ENCODE peak calls at places on chromosomes 2 and 18, in four cellular contexts. One of them, this sample, is unnamed.
A peak's percentile ranks its signal among the peaks of the same experiment; 100 is the strongest.

GRCh38 chr2:239939736-239940483 is 85.2 kb downstream of the NDUFA10 start:
- DNase-seq in lower lobe of right lung: peak; percentile 38
- DNase-seq in colonic mucosa: no peak
- DNase-seq in aorta: peak; percentile 38
- DNase-seq in this sample: peak; percentile 23

GRCh38 chr2:130355578-130356431 is at the start of gene PTPN18:
- DNase-seq in aorta: peak; percentile 97
- DNase-seq in colonic mucosa: peak; percentile 92
- DNase-seq in lower lobe of right lung: peak; percentile 97
- DNase-seq in this sample: no peak

GRCh38 chr18:58682429-58683069 is 11.3 kb downstream of the MALT1 start:
- DNase-seq in colonic mucosa: peak; percentile 66
- DNase-seq in lower lobe of right lung: no peak
- DNase-seq in aorta: no peak
- DNase-seq in this sample: no peak

GRCh38 chr2:113272463-113272862 is 6.3 kb downstream of the PAX8 start:
- DNase-seq in aorta: no peak
- DNase-seq in colonic mucosa: no peak
- DNase-seq in lower lobe of right lung: no peak
- DNase-seq in this sample: no peak

GRCh38 chr2:105782123-105782522 is 37.4 kb downstream of the NCK2 start:
- DNase-seq in colonic mucosa: no peak
- DNase-seq in lower lobe of right lung: no peak
- DNase-seq in aorta: peak; percentile 57
- DNase-seq in this sample: no peak

GRCh38 chr2:217868911-217869334 is 133.9 kb downstream of the TNS1 start:
- DNase-seq in lower lobe of right lung: no peak
- DNase-seq in colonic mucosa: no peak
- DNase-seq in aorta: peak; percentile 56
- DNase-seq in this sample: no peak

GRCh38 chr18:79626905-79627749 is 52.5 kb upstream of the CTDP1 start:
- DNase-seq in colonic mucosa: no peak
- DNase-seq in aorta: no peak
- DNase-seq in lower lobe of right lung: no peak
- DNase-seq in this sample: no peak

GRCh38 chr2:73175663-73176204 is 26.6 kb upstream of the NOTO start:
- DNase-seq in colonic mucosa: peak; percentile 80
- DNase-seq in lower lobe of right lung: peak; percentile 89
- DNase-seq in aorta: peak; percentile 94
- DNase-seq in this sample: peak; percentile 66

GRCh38 chr18:41075212-41075611 is 879.8 kb upstream of the PIK3C3 start:
- DNase-seq in lower lobe of right lung: no peak
- DNase-seq in colonic mucosa: no peak
- DNase-seq in aorta: no peak
- DNase-seq in this sample: no peak

GRCh38 chr2:14140009-14140408 is 492.5 kb upstream of the LRATD1 start:
- DNase-seq in lower lobe of right lung: no peak
- DNase-seq in colonic mucosa: no peak
- DNase-seq in aorta: no peak
- DNase-seq in this sample: no peak

GRCh38 chr18:11989174-11989573 is 7.9 kb downstream of the IMPA2 start:
- DNase-seq in lower lobe of right lung: no peak
- DNase-seq in aorta: no peak
- DNase-seq in colonic mucosa: peak; percentile 68
- DNase-seq in this sample: no peak

GRCh38 chr2:27261241-27261925 is 1.5 kb downstream of the SLC30A3 start:
- DNase-seq in colonic mucosa: no peak
- DNase-seq in lower lobe of right lung: no peak
- DNase-seq in aorta: no peak
- DNase-seq in this sample: no peak

GRCh38 chr2:121162893-121163292 is 122.1 kb downstream of the TFCP2L1 start:
- DNase-seq in colonic mucosa: no peak
- DNase-seq in lower lobe of right lung: no peak
- DNase-seq in aorta: no peak
- DNase-seq in this sample: no peak

GRCh38 chr2:58640042-58640441 is 398.9 kb upstream of the FANCL start:
- DNase-seq in colonic mucosa: no peak
- DNase-seq in aorta: no peak
- DNase-seq in lower lobe of right lung: no peak
- DNase-seq in this sample: no peak

GRCh38 chr2:64637000-64637628 is 16.6 kb downstream of the SERTAD2 start:
- DNase-seq in aorta: no peak
- DNase-seq in colonic mucosa: no peak
- DNase-seq in lower lobe of right lung: no peak
- DNase-seq in this sample: no peak

GRCh38 chr2:177506506-177506905 is 113.9 kb downstream of the AGPS start:
- DNase-seq in lower lobe of right lung: no peak
- DNase-seq in aorta: no peak
- DNase-seq in colonic mucosa: no peak
- DNase-seq in this sample: no peak

GRCh38 chr2:163734911-163735691 is 707 bp downstream of the FIGN start:
- DNase-seq in colonic mucosa: no peak
- DNase-seq in aorta: no peak
- DNase-seq in lower lobe of right lung: no peak
- DNase-seq in this sample: no peak

GRCh38 chr18:70290482-70291294 is 1.8 kb downstream of the SOCS6 start:
- DNase-seq in lower lobe of right lung: no peak
- DNase-seq in aorta: no peak
- DNase-seq in colonic mucosa: peak; percentile 28
- DNase-seq in this sample: no peak

GRCh38 chr2:191352536-191352935 is 107.3 kb downstream of the MYO1B start:
- DNase-seq in aorta: no peak
- DNase-seq in colonic mucosa: no peak
- DNase-seq in lower lobe of right lung: no peak
- DNase-seq in this sample: no peak

GRCh38 chr2:51995293-51995692 is 963.4 kb upstream of the NRXN1 start:
- DNase-seq in lower lobe of right lung: no peak
- DNase-seq in colonic mucosa: no peak
- DNase-seq in aorta: no peak
- DNase-seq in this sample: no peak

GRCh38 chr2:8015848-8016580 is 665.8 kb upstream of the ID2 start:
- DNase-seq in lower lobe of right lung: no peak
- DNase-seq in colonic mucosa: no peak
- DNase-seq in aorta: no peak
- DNase-seq in this sample: no peak

DNA sequence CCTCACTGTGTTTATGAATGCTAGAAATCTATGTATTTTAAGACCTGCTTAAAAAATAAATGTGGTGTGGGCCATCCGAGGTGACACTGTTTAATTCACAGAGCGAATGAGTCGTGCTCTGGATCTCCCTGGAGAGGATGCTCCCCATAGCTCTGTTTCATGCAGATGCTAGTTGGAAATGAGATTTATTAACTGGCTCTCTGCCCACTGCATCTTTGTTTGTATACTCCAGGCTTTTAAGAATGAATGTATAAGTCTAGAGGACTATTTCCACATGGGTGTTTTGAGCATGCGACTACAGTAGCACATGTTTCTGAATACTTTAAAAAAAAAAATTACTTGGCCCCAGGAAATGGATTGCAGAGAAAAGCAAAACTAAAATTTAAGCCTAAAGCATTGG is 3.9 kb downstream of the MAPRE2 start:
- DNase-seq in lower lobe of right lung: no peak
- DNase-seq in colonic mucosa: no peak
- DNase-seq in aorta: no peak
- DNase-seq in this sample: no peak
- H3K4me1 ChIP-seq in lower lobe of right lung: peaks cover 77% of the 10 kb centered on the region
- H3K4me1 ChIP-seq in colonic mucosa: no peaks in the 10 kb centered on the region
- H3K4me1 ChIP-seq in aorta: no peaks in the 10 kb centered on the region
- H3K4me1 ChIP-seq in this sample: peaks cover 5% of the 10 kb centered on the region

DNA sequence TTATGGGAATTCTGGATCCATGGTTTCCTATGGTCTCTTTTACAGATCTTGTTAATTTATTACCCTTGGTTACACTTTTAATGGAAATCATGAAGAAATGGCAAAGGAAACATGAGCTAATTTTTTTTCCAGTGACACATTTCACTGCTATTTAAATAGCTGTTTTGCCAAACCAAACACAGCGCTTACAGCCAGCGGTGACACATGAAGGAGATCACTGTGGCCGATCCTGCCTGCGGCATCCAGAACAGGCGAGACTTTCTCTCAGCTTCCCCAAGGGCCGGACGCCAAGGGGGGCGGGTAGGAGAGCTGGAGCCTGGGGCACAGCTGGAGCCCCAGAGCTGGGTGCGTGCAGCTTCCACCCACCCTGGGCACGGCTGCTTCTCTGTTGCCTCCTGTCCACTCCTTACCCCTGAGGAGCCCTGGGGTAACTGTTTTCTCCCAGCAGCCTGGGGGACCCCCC is 81.4 kb upstream of the PKDCC start:
- DNase-seq in colonic mucosa: peak; percentile 83
- DNase-seq in aorta: peak; percentile 98
- DNase-seq in lower lobe of right lung: peak; percentile 61
- DNase-seq in this sample: peak; percentile 90
- H3K27ac ChIP-seq in colonic mucosa: peak overlapping the region; percentile 25
- H3K27ac ChIP-seq in aorta: peak overlapping the region; percentile 93
- H3K27ac ChIP-seq in lower lobe of right lung: peak overlapping the region; percentile 58
- H3K27ac ChIP-seq in this sample: no peak overlapping the region

DNA sequence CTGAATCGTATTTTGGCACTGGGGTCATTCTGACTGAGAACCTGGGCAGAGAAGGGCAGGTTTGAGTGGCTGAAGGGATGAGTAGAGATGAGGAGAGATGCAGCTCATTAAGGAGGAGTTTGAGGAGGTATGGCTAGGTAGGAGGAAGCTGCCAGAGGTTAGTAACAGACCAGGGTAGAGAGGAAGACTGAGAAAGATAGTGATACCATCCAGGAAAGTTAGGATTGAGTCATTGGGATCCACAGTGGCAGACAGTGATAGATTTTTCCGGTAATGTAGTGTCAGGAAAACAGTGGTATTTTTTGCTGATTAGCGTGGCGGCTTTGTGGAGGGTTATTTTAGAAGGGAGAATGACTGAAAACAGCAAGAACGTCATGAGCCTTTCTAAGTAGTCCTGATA is 65.7 kb upstream of the STON1 start:
- DNase-seq in colonic mucosa: no peak
- DNase-seq in aorta: no peak
- DNase-seq in lower lobe of right lung: no peak
- DNase-seq in this sample: no peak
- H3K36me3 ChIP-seq in colonic mucosa: no peaks in the 10 kb centered on the region
- H3K36me3 ChIP-seq in aorta: peaks cover 6% of the 10 kb centered on the region
- H3K36me3 ChIP-seq in lower lobe of right lung: peaks cover 96% of the 10 kb centered on the region
- H3K36me3 ChIP-seq in this sample: peaks cover 60% of the 10 kb centered on the region

GRCh38 chr2:36562973-36563532 is 34.9 kb downstream of the FEZ2 start:
- DNase-seq in lower lobe of right lung: no peak
- DNase-seq in aorta: no peak
- DNase-seq in colonic mucosa: no peak
- DNase-seq in this sample: no peak
- H3K4me1 ChIP-seq in lower lobe of right lung: peaks cover 37% of the 10 kb centered on the region
- H3K4me1 ChIP-seq in aorta: no peaks in the 10 kb centered on the region
- H3K4me1 ChIP-seq in colonic mucosa: peaks cover 4% of the 10 kb centered on the region
- H3K4me1 ChIP-seq in this sample: peaks cover 48% of the 10 kb centered on the region

GRCh38 chr2:204026294-204026693 is 89.7 kb downstream of the ICOS start:
- DNase-seq in lower lobe of right lung: no peak
- DNase-seq in aorta: no peak
- DNase-seq in colonic mucosa: no peak
- DNase-seq in this sample: no peak
- H3K27ac ChIP-seq in lower lobe of right lung: no peak overlapping the region
- H3K27ac ChIP-seq in aorta: peak overlapping the region; percentile 57
- H3K27ac ChIP-seq in colonic mucosa: no peak overlapping the region
- H3K27ac ChIP-seq in this sample: no peak overlapping the region

DNA sequence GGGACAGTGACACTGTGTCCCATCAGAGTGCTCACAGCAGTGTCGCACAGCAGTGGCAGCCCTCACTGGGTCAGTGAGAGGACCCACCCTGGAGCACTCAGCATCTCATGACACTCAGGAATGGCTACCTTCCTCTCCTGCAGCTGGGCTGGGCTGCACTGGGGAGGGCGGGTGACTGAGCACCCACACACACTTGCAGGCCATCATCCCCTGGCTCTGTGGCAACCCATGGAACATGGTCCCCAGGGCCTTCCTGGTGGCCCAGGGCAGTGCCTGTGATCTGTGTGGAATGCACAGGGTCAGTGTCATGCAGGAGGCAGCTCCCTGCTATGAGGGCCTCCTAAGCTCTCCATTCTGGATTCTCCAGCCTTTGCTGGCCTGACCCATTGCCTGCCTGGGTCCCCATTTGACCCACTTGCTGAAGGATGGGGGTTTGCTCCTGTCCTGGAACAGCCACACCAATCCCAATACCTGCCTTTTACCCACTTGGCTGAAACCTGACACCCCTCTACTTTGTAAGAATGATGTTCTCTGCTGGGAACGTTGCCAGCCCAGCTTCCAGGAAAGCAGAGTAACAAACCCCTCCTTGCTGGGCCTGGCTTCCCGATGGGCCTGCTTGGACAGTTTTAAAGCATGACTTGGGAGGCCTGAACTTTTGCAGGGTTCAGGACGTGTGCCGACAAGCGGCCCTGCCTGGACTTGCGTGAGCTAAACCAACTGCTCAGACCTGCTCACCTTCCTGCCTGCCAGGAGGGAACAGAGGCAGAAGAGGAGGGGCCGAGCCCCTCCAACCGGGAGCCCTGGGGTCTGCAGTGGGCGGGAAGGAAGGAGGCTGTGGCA is 13.7 kb downstream of the HS6ST1 start:
- DNase-seq in lower lobe of right lung: peak; percentile 77
- DNase-seq in aorta: peak; percentile 87
- DNase-seq in colonic mucosa: no peak
- DNase-seq in this sample: peak; percentile 99
- H3K36me3 ChIP-seq in lower lobe of right lung: no peaks in the 10 kb centered on the region
- H3K36me3 ChIP-seq in aorta: no peaks in the 10 kb centered on the region
- H3K36me3 ChIP-seq in colonic mucosa: no peaks in the 10 kb centered on the region
- H3K36me3 ChIP-seq in this sample: no peaks in the 10 kb centered on the region